ENCODE peak calls at places on chromosomes 16 and 17, in eight cellular contexts. T is hepatic stellate cell; G is pulmonary artery endothelial cell; W is stimulated activated naive CD4-positive, alpha-beta T cell; I is stimulated activated CD4-positive, alpha-beta T cell treated with anti-CD3 and anti-CD28 coated beads, Interleukin-1b, Interleukin-23, amount 100 ng/mL, for 1 hour; E is cardiac septum; Y is T-cell; M is LNCaP clone FGC. F is an unnamed sample.

GRCh38 chr17:260031-260791 is 78.8 kb upstream of the DOC2B start:
- DNase-seq in T (no peak), G (no peak), W (no peak), I (no peak), E (peak), Y (no peak), M (no peak), F (no peak)

GRCh38 chr17:55440391-55440790 is 18.8 kb upstream of the MMD start:
- DNase-seq in T (no peak), G (no peak), W (no peak), I (no peak), E (no peak), Y (no peak), M (no peak), F (peak)

GRCh38 chr17:61307905-61308886 is 91.4 kb upstream of the TBX2 start:
- DNase-seq in T (peak), G (no peak), W (no peak), I (no peak), E (no peak), Y (no peak), M (no peak), F (no peak)

GRCh38 chr17:45031231-45032149 is 19.9 kb downstream of the DCAKD start:
- DNase-seq in T (no peak), G (no peak), W (no peak), I (no peak), E (no peak), Y (no peak), M (no peak), F (no peak)

GRCh38 chr16:86044241-86044671 is 145.3 kb downstream of the IRF8 start:
- DNase-seq in T (peak), G (peak), W (no peak), I (peak), E (peak), Y (peak), M (peak), F (no peak)

GRCh38 chr17:74497471-74497870 is 31.0 kb downstream of the CD300A start:
- DNase-seq in T (no peak), G (no peak), W (no peak), I (no peak), E (peak), Y (no peak), M (no peak), F (no peak)

GRCh38 chr16:54633943-54634362 is 296.7 kb upstream of the IRX5 start:
- DNase-seq in T (peak), G (no peak), W (no peak), I (no peak), E (no peak), Y (no peak), M (no peak), F (no peak)

GRCh38 chr16:72877374-72878028 is 170.4 kb downstream of the ZFHX3 start:
- DNase-seq in T (peak), G (peak), W (no peak), I (no peak), E (no peak), Y (no peak), M (no peak), F (no peak)

GRCh38 chr17:81491761-81492160 is 20.8 kb downstream of the ACTG1 start:
- DNase-seq in T (no peak), G (no peak), W (no peak), I (no peak), E (no peak), Y (no peak), M (no peak), F (no peak)

GRCh38 chr16:17302213-17302612 is 168.5 kb downstream of the XYLT1 start:
- DNase-seq in T (no peak), G (no peak), W (no peak), I (no peak), E (no peak), Y (no peak), M (no peak), F (no peak)

GRCh38 chr17:41731836-41732235 is 2.6 kb downstream of the HAP1 start:
- DNase-seq in T (no peak), G (no peak), W (no peak), I (no peak), E (no peak), Y (no peak), M (no peak), F (no peak)

GRCh38 chr16:5062790-5063765 is 2.7 kb downstream of the C16orf89 start:
- DNase-seq in T (no peak), G (no peak), W (no peak), I (no peak), E (no peak), Y (no peak), M (no peak), F (no peak)

GRCh38 chr17:21129023-21129681 is 2.4 kb downstream of the DHRS7B start:
- DNase-seq in T (peak), G (peak), W (no peak), I (no peak), E (no peak), Y (no peak), M (no peak), F (no peak)

GRCh38 chr16:75415169-75415908 is 18.0 kb downstream of the CFDP1 start:
- DNase-seq in T (no peak), G (no peak), W (no peak), I (no peak), E (no peak), Y (no peak), M (no peak), F (no peak)

GRCh38 chr16:60776311-60776710 is 1259.9 kb downstream of the CDH8 start:
- DNase-seq in T (no peak), G (no peak), W (no peak), I (no peak), E (no peak), Y (no peak), M (no peak), F (no peak)

GRCh38 chr17:58224315-58224714 is 5.3 kb upstream of the MKS1 start:
- DNase-seq in T (peak), G (no peak), W (no peak), I (no peak), E (no peak), Y (no peak), M (no peak), F (no peak)

GRCh38 chr17:19904924-19905323 is 37.2 kb upstream of the ULK2 start:
- DNase-seq in T (no peak), G (no peak), W (no peak), I (no peak), E (no peak), Y (no peak), M (no peak), F (no peak)

GRCh38 chr17:43627657-43628650 is 33.8 kb downstream of the MEOX1 start:
- DNase-seq in T (peak), G (no peak), W (no peak), I (no peak), E (no peak), Y (no peak), M (no peak), F (no peak)

GRCh38 chr16:9408297-9408696 is 316.9 kb downstream of the HAPSTR1 start:
- DNase-seq in T (no peak), G (no peak), W (no peak), I (no peak), E (no peak), Y (no peak), M (no peak), F (peak)

GRCh38 chr16:17149904-17150483 is 320.8 kb downstream of the XYLT1 start:
- DNase-seq in T (no peak), G (no peak), W (no peak), I (no peak), E (no peak), Y (no peak), M (no peak), F (no peak)

GRCh38 chr16:86772671-86773338 is 194.5 kb downstream of the FOXL1 start:
- DNase-seq in T (peak), G (no peak), W (no peak), I (no peak), E (peak), Y (no peak), M (no peak), F (no peak)

GRCh38 chr16:13229039-13229438 is 327.6 kb downstream of the SHISA9 start:
- DNase-seq in T (no peak), G (no peak), W (no peak), I (no peak), E (no peak), Y (no peak), M (no peak), F (no peak)

GRCh38 chr17:74408830-74409229 is 23.1 kb upstream of the GPRC5C start:
- DNase-seq in T (no peak), G (no peak), W (no peak), I (no peak), E (no peak), Y (no peak), M (no peak), F (no peak)

GRCh38 chr17:61904094-61904710 is 23.6 kb downstream of the INTS2 start:
- DNase-seq in T (peak), G (no peak), W (no peak), I (no peak), E (no peak), Y (peak), M (no peak), F (no peak)

GRCh38 chr16:12289175-12290063 is 312.9 kb downstream of the SNX29 start:
- DNase-seq in T (no peak), G (no peak), W (no peak), I (no peak), E (no peak), Y (no peak), M (no peak), F (no peak)

GRCh38 chr17:76789235-76789788 is 51.4 kb downstream of the MFSD11 start:
- DNase-seq in T (no peak), G (no peak), W (no peak), I (no peak), E (no peak), Y (no peak), M (no peak), F (no peak)

GRCh38 chr17:32755045-32755805 is 121.7 kb downstream of the MYO1D start:
- DNase-seq in T (peak), G (peak), W (no peak), I (no peak), E (no peak), Y (no peak), M (peak), F (no peak)

GRCh38 chr17:35057332-35057915 is 6.1 kb downstream of the RFFL start:
- DNase-seq in T (no peak), G (no peak), W (no peak), I (no peak), E (no peak), Y (no peak), M (peak), F (no peak)

GRCh38 chr16:81996664-81997529 is 14.4 kb downstream of the SDR42E1 start:
- DNase-seq in T (peak), G (peak), W (no peak), I (no peak), E (no peak), Y (no peak), M (no peak), F (no peak)

GRCh38 chr17:1650731-1651558 is 1.3 kb upstream of the RILP start:
- DNase-seq in T (no peak), G (no peak), W (no peak), I (no peak), E (no peak), Y (no peak), M (no peak), F (no peak)

GRCh38 chr16:78976212-78976611 is 624.3 kb downstream of the MAF start:
- DNase-seq in T (no peak), G (no peak), W (no peak), I (no peak), E (no peak), Y (no peak), M (no peak), F (no peak)

GRCh38 chr17:74386397-74386796 is 19.1 kb downstream of the GPR142 start:
- DNase-seq in T (no peak), G (no peak), W (no peak), I (no peak), E (peak), Y (no peak), M (no peak), F (no peak)

GRCh38 chr17:73749337-73749807 is 105.1 kb upstream of the SDK2 start:
- DNase-seq in T (no peak), G (no peak), W (no peak), I (no peak), E (no peak), Y (no peak), M (no peak), F (no peak)

GRCh38 chr16:84478172-84478948 is 26.1 kb downstream of the MEAK7 start:
- DNase-seq in T (peak), G (no peak), W (no peak), I (no peak), E (no peak), Y (no peak), M (no peak), F (no peak)

GRCh38 chr16:49598386-49599170 is 225.0 kb downstream of the C16orf78 start:
- DNase-seq in T (no peak), G (no peak), W (no peak), I (no peak), E (peak), Y (no peak), M (no peak), F (no peak)